ENCODE peak calls at places on chromosomes 6 and 20, in seven cellular contexts. C is heart right ventricle; B is breast epithelium; Q is CD8-positive, alpha-beta T cell; Z is pancreas; A is stomach; E is BE2C. F is an unnamed sample.

GRCh38 chr6:42140756-42141602 is 1.4 kb downstream of the C6orf132 start:
- DNase-seq in Q (no peak), B (no peak), C (no peak), E (peak; percentile 80), Z (no peak), A (peak; percentile 28), F (peak; percentile 92)

GRCh38 chr6:144582939-144583613 is 297.9 kb downstream of the UTRN start:
- DNase-seq in Q (peak; percentile 9), Z (peak; percentile 58), B (peak; percentile 32), E (peak; percentile 90), A (peak; percentile 31), C (peak; percentile 32), F (no peak)

GRCh38 chr6:56863366-56863765 is 91.5 kb upstream of the BEND6 start:
- DNase-seq in A (no peak), E (no peak), Q (no peak), C (no peak), Z (no peak), B (no peak), F (no peak)

GRCh38 chr20:63952769-63953168 is 3.4 kb downstream of the UCKL1 start:
- DNase-seq in Q (no peak), B (no peak), C (no peak), Z (no peak), E (no peak), A (no peak), F (no peak)

GRCh38 chr6:148313483-148313882 is 29.2 kb upstream of the SASH1 start:
- DNase-seq in Z (no peak), B (no peak), C (no peak), E (no peak), Q (no peak), A (no peak), F (no peak)

GRCh38 chr20:37902504-37903313 is at the start of gene VSTM2L:
- DNase-seq in Z (peak; percentile 69), B (no peak), Q (no peak), A (peak; percentile 34), E (peak; percentile 38), C (no peak), F (peak; percentile 69)

GRCh38 chr6:21899708-21900107 is 306.2 kb downstream of the SOX4 start:
- DNase-seq in B (no peak), A (no peak), E (no peak), Z (no peak), C (no peak), Q (no peak), F (no peak)

GRCh38 chr20:23229989-23230388 is 120.6 kb upstream of the NXT1 start:
- DNase-seq in C (no peak), B (no peak), Z (no peak), Q (no peak), E (no peak), A (no peak), F (no peak)

GRCh38 chr6:127459231-127459641 is at the start of gene KIAA0408:
- DNase-seq in C (peak; percentile 60), B (no peak), A (peak; percentile 62), Q (no peak), Z (no peak), E (no peak), F (peak; percentile 40)

GRCh38 chr20:24507182-24507853 is 37.9 kb downstream of the SYNDIG1 start:
- DNase-seq in A (no peak), Q (no peak), E (no peak), Z (no peak), B (no peak), C (no peak), F (no peak)

GRCh38 chr6:120357447-120357846 is 976.8 kb downstream of the TBC1D32 start:
- DNase-seq in Z (no peak), A (no peak), E (peak; percentile 69), C (peak; percentile 22), B (no peak), Q (no peak), F (no peak)

GRCh38 chr6:47413752-47414516 is 63.7 kb upstream of the CD2AP start:
- DNase-seq in E (peak; percentile 13), A (peak; percentile 35), B (no peak), C (peak; percentile 34), Q (no peak), Z (no peak), F (peak; percentile 21)

GRCh38 chr20:41048475-41049242 is 20.0 kb downstream of the TOP1 start:
- DNase-seq in B (no peak), Z (no peak), C (no peak), Q (no peak), A (no peak), E (no peak), F (no peak)

GRCh38 chr6:19013011-19013410 is 625.9 kb downstream of the RNF144B start:
- DNase-seq in B (no peak), C (no peak), Q (no peak), E (no peak), A (no peak), Z (no peak), F (no peak)

GRCh38 chr6:21808551-21809181 is 215.1 kb downstream of the SOX4 start:
- DNase-seq in C (peak; percentile 35), Q (no peak), E (no peak), Z (no peak), B (no peak), A (no peak), F (peak; percentile 56)

GRCh38 chr6:4358414-4359107 is 223.2 kb upstream of the ECI2 start:
- DNase-seq in Q (no peak), A (peak; percentile 85), E (peak; percentile 64), Z (peak; percentile 79), B (peak; percentile 96), C (peak; percentile 91), F (peak; percentile 99)

GRCh38 chr6:29696147-29697129 is 15.5 kb upstream of the ZFP57 start:
- DNase-seq in Q (no peak), Z (no peak), A (no peak), C (no peak), B (no peak), E (no peak), F (no peak)

GRCh38 chr6:82083646-82084045 is 163.9 kb downstream of the IBTK start:
- DNase-seq in A (no peak), C (no peak), Q (no peak), B (no peak), Z (no peak), E (no peak), F (no peak)

DNA sequence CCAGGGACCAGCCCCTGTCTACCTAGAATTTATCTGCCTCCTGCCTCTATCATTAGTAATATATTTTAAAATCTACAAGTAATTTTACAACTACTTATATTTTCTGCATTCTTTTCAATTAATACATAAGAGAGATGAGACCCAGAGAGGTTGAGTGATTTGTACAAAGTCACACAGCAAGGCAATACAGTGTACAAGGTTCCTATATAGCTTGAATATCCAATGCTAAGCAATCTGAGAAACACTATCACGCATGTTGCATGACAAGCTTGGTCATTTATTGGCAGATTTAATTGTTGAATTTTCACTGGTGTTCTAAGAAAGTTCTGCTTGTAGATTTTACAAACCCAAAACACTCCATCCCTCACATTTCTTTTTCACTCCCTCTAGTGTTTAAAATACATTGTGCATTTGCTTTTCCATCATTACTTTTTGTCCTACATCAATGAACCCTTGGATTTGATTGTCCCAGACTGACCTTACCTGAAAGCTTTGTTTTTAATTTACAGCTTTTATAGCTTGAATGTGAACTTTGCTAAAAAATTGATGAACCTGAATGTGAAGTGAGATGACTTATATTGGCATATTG is 520.9 kb upstream of the CITED2 start:
- DNase-seq in A (no peak), C (no peak), B (no peak), Z (no peak), Q (no peak), E (no peak), F (no peak)
- TF ChIP-seq CTCF in A (no peak), C (peak; percentile 24), B (no peak), Z (no peak), Q (no peak), E (no peak), F (no peak)

GRCh38 chr20:58131111-58131510 is 97.3 kb downstream of the ANKRD60 start:
- DNase-seq in B (no peak), A (no peak), Z (no peak), C (peak; percentile 14), Q (no peak), E (no peak), F (peak; percentile 25)

GRCh38 chr20:58129736-58130135 is 98.7 kb downstream of the ANKRD60 start:
- DNase-seq in E (no peak), C (no peak), A (no peak), B (no peak), Z (no peak), Q (no peak), F (no peak)

GRCh38 chr20:58131581-58132142 is 96.8 kb downstream of the ANKRD60 start:
- DNase-seq in Q (no peak), A (no peak), C (no peak), B (peak; percentile 13), E (no peak), Z (no peak), F (peak; percentile 36)

GRCh38 chr20:58130156-58130555 is 98.3 kb downstream of the ANKRD60 start:
- DNase-seq in C (no peak), Z (no peak), E (no peak), A (no peak), Q (no peak), B (no peak), F (no peak)

DNA sequence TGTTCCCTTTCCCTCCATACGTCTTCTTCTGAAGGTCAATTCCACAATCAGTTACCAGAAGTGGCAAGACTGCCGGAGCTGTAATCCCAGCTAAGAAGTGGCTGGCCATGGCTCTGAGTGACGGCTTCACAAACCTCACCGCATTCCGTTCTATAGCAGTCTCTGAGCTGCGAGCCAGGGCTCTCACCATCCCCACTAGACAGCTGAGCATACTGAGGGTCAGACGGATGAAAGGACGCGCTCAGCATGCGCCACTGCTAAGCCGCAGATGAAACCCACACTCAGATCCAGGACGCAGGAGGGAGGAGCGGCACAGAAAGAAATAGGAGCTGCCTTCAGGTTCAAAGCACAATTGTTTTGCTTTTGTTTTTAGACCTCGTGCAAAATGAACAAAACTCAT is 97.9 kb downstream of the ANKRD60 start:
- DNase-seq in E (no peak), B (no peak), Z (no peak), A (no peak), C (no peak), Q (no peak), F (no peak)
- H3K4me1 ChIP-seq in E (peaks cover 5% of the 10 kb centered on the region), B (peaks cover 6% of the 10 kb centered on the region), Z (no peaks in the 10 kb centered on the region), A (no peaks in the 10 kb centered on the region), C (peaks cover 2% of the 10 kb centered on the region), Q (peaks cover 9% of the 10 kb centered on the region), F (no peaks in the 10 kb centered on the region)

GRCh38 chr6:27280064-27280539 is 32.0 kb downstream of the POM121L2 start:
- DNase-seq in E (peak; percentile 66), A (no peak), Q (no peak), Z (no peak), B (no peak), C (no peak), F (peak; percentile 15)
- H3K4me3 ChIP-seq in E (peak overlapping the region; percentile 70), A (no peak overlapping the region), Q (no peak overlapping the region), Z (no peak overlapping the region), B (peak overlapping the region; percentile 28), C (no peak overlapping the region), F (no peak overlapping the region)

DNA sequence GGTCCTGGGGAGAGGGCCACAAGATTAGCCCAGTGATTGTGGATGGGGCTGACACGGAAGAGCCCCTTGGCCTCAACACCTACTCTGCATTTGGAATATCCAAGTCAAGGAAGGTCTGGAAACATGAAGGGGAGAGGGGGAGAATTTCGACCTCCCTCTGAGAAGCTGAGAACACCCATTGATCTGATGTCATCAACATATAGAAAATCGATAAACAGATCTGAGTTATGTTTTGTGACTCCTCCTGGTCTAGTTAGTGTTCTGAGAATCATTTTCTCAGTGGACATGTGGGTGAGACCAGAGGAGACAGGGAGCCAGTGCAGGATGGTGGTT is 108.0 kb downstream of the SLC22A3 start:
- DNase-seq in Q (no peak), C (no peak), A (no peak), Z (no peak), B (no peak), E (no peak), F (no peak)
- TF ChIP-seq CTCF in Q (peak; percentile 51), C (no peak), A (peak; percentile 45), Z (peak; percentile 5), B (no peak), E (no peak), F (no peak)